ENCODE peak calls at places on chromosomes 1 and 21, in ten cellular contexts. T, B, R, D, G, P, O, V, C and J are unnamed samples.

GRCh38 chr1:25645641-25646400 is 29.2 kb downstream of the MAN1C1 start:
- DNase-seq in T (no peak), B (no peak), R (no peak), D (no peak), G (peak), P (no peak), O (no peak), V (no peak), C (no peak), J (no peak)

GRCh38 chr1:159799446-159799985 is 2.6 kb upstream of the FCRL6 start:
- DNase-seq in T (no peak), B (no peak), R (no peak), D (no peak), G (no peak), P (no peak), O (no peak), V (no peak), C (no peak), J (no peak)

GRCh38 chr1:117598489-117598888 is 7.4 kb upstream of the TENT5C start:
- DNase-seq in T (no peak), B (no peak), R (no peak), D (no peak), G (no peak), P (no peak), O (no peak), V (no peak), C (no peak), J (no peak)

GRCh38 chr1:156591432-156592157 is at the start of gene NAXE:
- DNase-seq in T (peak), B (peak), R (peak), D (peak), G (peak), P (peak), O (no peak), V (no peak), C (peak), J (no peak)

GRCh38 chr1:152162826-152163463 is 3.9 kb upstream of the RPTN start:
- DNase-seq in T (peak), B (peak), R (no peak), D (peak), G (no peak), P (no peak), O (peak), V (no peak), C (no peak), J (no peak)

GRCh38 chr1:112954059-112954458 is 1.9 kb downstream of the SLC16A1 start:
- DNase-seq in T (no peak), B (no peak), R (no peak), D (no peak), G (no peak), P (no peak), O (no peak), V (no peak), C (no peak), J (no peak)

GRCh38 chr1:9852410-9853301 is 28.9 kb upstream of the CLSTN1 start:
- DNase-seq in T (peak), B (peak), R (no peak), D (no peak), G (peak), P (no peak), O (no peak), V (no peak), C (no peak), J (no peak)

GRCh38 chr21:18245493-18245967 is 897 bp downstream of the CHODL start:
- DNase-seq in T (no peak), B (no peak), R (no peak), D (no peak), G (no peak), P (no peak), O (no peak), V (no peak), C (no peak), J (no peak)

GRCh38 chr21:34915364-34915834 is 133.7 kb downstream of the RUNX1 start:
- DNase-seq in T (peak), B (peak), R (no peak), D (peak), G (no peak), P (no peak), O (peak), V (no peak), C (no peak), J (no peak)

GRCh38 chr1:148307583-148308185 is 155.6 kb upstream of the NBPF11 start:
- DNase-seq in T (no peak), B (no peak), R (no peak), D (no peak), G (no peak), P (peak), O (no peak), V (no peak), C (peak), J (no peak)

GRCh38 chr1:28056129-28056925 is 32.1 kb downstream of the EYA3 start:
- DNase-seq in T (no peak), B (no peak), R (no peak), D (peak), G (no peak), P (peak), O (no peak), V (no peak), C (no peak), J (no peak)

GRCh38 chr1:110292327-110292741 is 46.8 kb upstream of the RBM15 start:
- DNase-seq in T (no peak), B (no peak), R (no peak), D (peak), G (no peak), P (peak), O (peak), V (no peak), C (no peak), J (no peak)

GRCh38 chr1:149942207-149942606 is 5.5 kb upstream of the MTMR11 start:
- DNase-seq in T (peak), B (peak), R (no peak), D (peak), G (no peak), P (no peak), O (no peak), V (no peak), C (no peak), J (no peak)

GRCh38 chr1:1020000-1020404 is at the start of gene AGRN:
- DNase-seq in T (no peak), B (no peak), R (no peak), D (no peak), G (no peak), P (peak), O (no peak), V (no peak), C (no peak), J (no peak)

GRCh38 chr1:21944261-21945074 is 7.4 kb upstream of the HSPG2 start:
- DNase-seq in T (no peak), B (peak), R (no peak), D (no peak), G (no peak), P (no peak), O (no peak), V (no peak), C (no peak), J (no peak)

GRCh38 chr1:65059930-65060538 is 88.0 kb upstream of the AK4 start:
- DNase-seq in T (peak), B (peak), R (no peak), D (peak), G (no peak), P (peak), O (peak), V (no peak), C (no peak), J (no peak)

GRCh38 chr1:61842863-61843514 is 100.7 kb downstream of the PATJ start:
- DNase-seq in T (peak), B (peak), R (no peak), D (no peak), G (no peak), P (no peak), O (no peak), V (no peak), C (no peak), J (no peak)

GRCh38 chr1:237016626-237017025 is 12.4 kb upstream of the MT1HL1 start:
- DNase-seq in T (no peak), B (no peak), R (no peak), D (no peak), G (no peak), P (no peak), O (no peak), V (no peak), C (no peak), J (no peak)

GRCh38 chr1:200346744-200347143 is 63.1 kb downstream of the ZNF281 start:
- DNase-seq in T (no peak), B (peak), R (no peak), D (no peak), G (no peak), P (peak), O (no peak), V (no peak), C (no peak), J (no peak)

GRCh38 chr1:31855038-31855845 is 39.4 kb upstream of the SPOCD1 start:
- DNase-seq in T (peak), B (peak), R (peak), D (peak), G (no peak), P (no peak), O (peak), V (peak), C (no peak), J (no peak)

GRCh38 chr1:22487781-22488180 is 36.1 kb downstream of the ZBTB40 start:
- DNase-seq in T (peak), B (peak), R (no peak), D (no peak), G (no peak), P (no peak), O (no peak), V (no peak), C (no peak), J (no peak)

GRCh38 chr1:36664564-36665287 is 182.0 kb upstream of the CSF3R start:
- DNase-seq in T (no peak), B (no peak), R (no peak), D (no peak), G (no peak), P (no peak), O (peak), V (no peak), C (no peak), J (no peak)

GRCh38 chr1:222592171-222592570 is 2.4 kb upstream of the TAF1A start:
- DNase-seq in T (no peak), B (no peak), R (no peak), D (peak), G (no peak), P (no peak), O (no peak), V (no peak), C (no peak), J (no peak)

GRCh38 chr1:63701187-63701586 is 72.6 kb upstream of the ROR1 start:
- DNase-seq in T (no peak), B (no peak), R (no peak), D (no peak), G (no peak), P (no peak), O (peak), V (no peak), C (no peak), J (no peak)

GRCh38 chr1:245645894-245646293 is 491.1 kb downstream of the KIF26B start:
- DNase-seq in T (no peak), B (no peak), R (no peak), D (no peak), G (no peak), P (no peak), O (no peak), V (no peak), C (no peak), J (peak)

GRCh38 chr1:20724364-20725188 is 6.8 kb upstream of the KIF17 start:
- DNase-seq in T (no peak), B (no peak), R (no peak), D (no peak), G (no peak), P (no peak), O (no peak), V (no peak), C (no peak), J (no peak)

GRCh38 chr1:68232354-68233148 is at the start of gene WLS:
- DNase-seq in T (peak), B (peak), R (peak), D (peak), G (peak), P (no peak), O (no peak), V (peak), C (peak), J (no peak)

GRCh38 chr1:157622471-157622870 is 24.6 kb upstream of the FCRL4 start:
- DNase-seq in T (no peak), B (no peak), R (no peak), D (no peak), G (no peak), P (no peak), O (no peak), V (no peak), C (no peak), J (no peak)

GRCh38 chr1:236502972-236503639 is 20.7 kb upstream of the LGALS8 start:
- DNase-seq in T (peak), B (peak), R (peak), D (peak), G (no peak), P (peak), O (peak), V (peak), C (peak), J (no peak)

GRCh38 chr1:55694297-55694696 is 479.1 kb upstream of the USP24 start:
- DNase-seq in T (no peak), B (peak), R (no peak), D (peak), G (no peak), P (no peak), O (peak), V (no peak), C (no peak), J (no peak)

GRCh38 chr1:7117599-7118281 is 332.5 kb downstream of the CAMTA1 start:
- DNase-seq in T (peak), B (peak), R (no peak), D (peak), G (no peak), P (peak), O (peak), V (peak), C (no peak), J (no peak)

GRCh38 chr1:165580931-165581871 is 37.4 kb downstream of the LRRC52 start:
- DNase-seq in T (no peak), B (no peak), R (no peak), D (peak), G (no peak), P (no peak), O (no peak), V (no peak), C (no peak), J (no peak)

GRCh38 chr1:205648212-205648910 is 16.6 kb upstream of the ELK4 start:
- DNase-seq in T (no peak), B (no peak), R (no peak), D (no peak), G (no peak), P (no peak), O (no peak), V (no peak), C (no peak), J (no peak)

GRCh38 chr1:226308166-226308722 is 720 bp downstream of the LIN9 start:
- DNase-seq in T (no peak), B (no peak), R (peak), D (no peak), G (no peak), P (no peak), O (no peak), V (no peak), C (no peak), J (no peak)

GRCh38 chr21:17602874-17603273 is 9.8 kb downstream of the BTG3 start:
- DNase-seq in T (peak), B (peak), R (no peak), D (peak), G (no peak), P (no peak), O (peak), V (no peak), C (no peak), J (no peak)

DNA sequence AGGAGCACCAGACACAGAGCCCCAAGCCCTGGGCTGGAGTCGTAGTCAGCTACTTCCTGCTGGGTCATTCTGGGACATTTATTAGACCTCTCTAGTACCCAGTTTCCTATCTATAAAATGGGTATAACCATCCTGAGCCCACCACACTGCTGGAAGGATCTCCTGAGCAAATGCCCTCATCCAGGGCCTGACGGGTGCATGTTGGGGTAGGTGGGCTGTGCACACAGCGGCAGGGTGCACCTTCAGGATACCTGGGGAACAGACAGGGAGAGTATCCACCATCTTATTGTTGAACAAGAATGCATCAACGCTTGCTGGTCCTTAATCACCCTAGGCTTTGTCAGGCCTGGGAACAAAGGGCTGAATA is 191.0 kb downstream of the HIVEP3 start:
- DNase-seq in T (no peak), B (no peak), R (no peak), D (no peak), G (no peak), P (no peak), O (no peak), V (no peak), C (no peak), J (no peak)
- H3K4me3 ChIP-seq in T (no peak), B (no peak), R (no peak), D (no peak), G (no peak), P (peak), O (no peak), V (no peak), C (no peak), J (no peak)

GRCh38 chr1:247043406-247043805 is 35.2 kb downstream of the ZNF670 start:
- DNase-seq in T (no peak), B (no peak), R (no peak), D (no peak), G (no peak), P (no peak), O (no peak), V (no peak), C (no peak), J (no peak)
- TF ChIP-seq CTCF in T (no peak), B (no peak), R (no peak), D (no peak), G (peak), P (no peak), O (no peak), V (no peak), C (no peak), J (no peak)

DNA sequence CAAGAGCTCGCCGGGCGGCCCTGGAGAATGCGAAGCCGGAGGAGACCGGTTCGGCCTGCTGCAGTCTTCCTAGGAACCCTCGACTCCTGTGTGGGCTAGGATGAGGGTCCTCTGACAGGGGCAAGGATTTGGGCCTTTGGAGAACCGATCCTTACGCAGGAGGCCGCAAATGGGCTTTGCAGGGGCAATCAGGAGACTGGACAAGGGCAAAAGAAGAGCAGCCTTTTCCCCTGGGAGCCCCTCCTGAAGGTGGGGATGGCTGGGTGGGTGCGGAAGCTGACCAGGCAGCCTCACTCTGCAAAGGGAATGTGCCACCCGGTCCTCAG is 111.6 kb downstream of the NAV1 start:
- DNase-seq in T (no peak), B (no peak), R (no peak), D (no peak), G (no peak), P (no peak), O (no peak), V (no peak), C (no peak), J (no peak)
- H3K4me3 ChIP-seq in T (peak), B (peak), R (peak), D (peak), G (peak), P (no peak), O (no peak), V (peak), C (peak), J (no peak)

DNA sequence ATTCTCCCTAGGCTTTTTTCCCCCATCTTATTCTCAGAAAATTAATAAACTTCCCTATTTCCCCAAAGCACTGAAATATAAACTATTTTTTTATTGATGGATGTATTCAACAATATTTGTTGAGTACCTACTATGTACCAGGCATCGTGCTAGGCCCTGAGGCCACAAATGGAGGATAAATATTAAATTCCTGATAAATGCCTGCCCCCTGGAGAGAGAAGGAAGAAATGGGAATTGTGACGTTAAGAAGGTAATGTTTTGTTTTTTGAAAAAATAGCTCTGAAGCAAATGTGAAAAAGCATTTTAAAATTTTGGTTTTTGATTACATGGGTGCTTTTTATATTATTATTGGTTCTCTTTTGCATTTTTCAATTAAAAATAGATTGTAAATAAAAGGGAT is 60.5 kb upstream of the DPT start:
- DNase-seq in T (no peak), B (no peak), R (no peak), D (no peak), G (no peak), P (no peak), O (no peak), V (no peak), C (no peak), J (no peak)
- TF ChIP-seq CTCF in T (no peak), B (no peak), R (no peak), D (no peak), G (no peak), P (no peak), O (no peak), V (peak), C (no peak), J (no peak)

GRCh38 chr1:182601926-182602325 is 2.3 kb downstream of the RGS16 start:
- DNase-seq in T (no peak), B (no peak), R (no peak), D (no peak), G (no peak), P (no peak), O (no peak), V (no peak), C (no peak), J (no peak)
- H3K4me3 ChIP-seq in T (no peak), B (no peak), R (no peak), D (no peak), G (no peak), P (peak), O (no peak), V (peak), C (no peak), J (peak)

GRCh38 chr1:3417082-3417728 is 37.3 kb upstream of the ARHGEF16 start:
- DNase-seq in T (no peak), B (no peak), R (no peak), D (no peak), G (no peak), P (peak), O (no peak), V (no peak), C (no peak), J (no peak)
- TF ChIP-seq CTCF in T (peak), B (peak), R (peak), D (peak), G (no peak), P (peak), O (peak), V (peak), C (no peak), J (peak)

DNA sequence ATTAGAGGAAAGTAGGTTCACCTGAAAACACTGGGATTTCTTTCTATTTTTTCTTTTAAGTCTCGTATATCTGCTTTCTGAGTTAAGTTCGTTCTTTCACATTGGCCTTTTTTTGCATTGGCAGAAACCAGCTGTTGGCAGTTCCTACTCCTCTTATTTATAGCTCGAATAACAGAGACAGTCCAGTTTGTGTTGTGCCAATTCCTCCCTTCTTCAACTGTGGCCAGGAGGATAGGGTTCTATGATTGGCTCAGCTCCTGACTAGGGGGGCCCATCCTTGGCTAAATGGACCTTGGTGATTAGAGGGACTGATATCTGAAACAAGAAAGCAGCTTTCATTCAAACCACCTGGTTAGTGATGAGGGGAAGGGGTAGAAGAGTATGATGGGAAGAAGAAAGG is 115.8 kb downstream of the RPS6KC1 start:
- DNase-seq in T (no peak), B (no peak), R (no peak), D (no peak), G (no peak), P (no peak), O (no peak), V (no peak), C (no peak), J (no peak)
- H3K4me3 ChIP-seq in T (no peak), B (no peak), R (no peak), D (no peak), G (no peak), P (no peak), O (no peak), V (no peak), C (no peak), J (no peak)

GRCh38 chr1:34277150-34277549 is 100.4 kb downstream of the C1orf94 start:
- DNase-seq in T (no peak), B (no peak), R (no peak), D (no peak), G (no peak), P (no peak), O (no peak), V (no peak), C (no peak), J (no peak)
- TF ChIP-seq CTCF in T (no peak), B (no peak), R (no peak), D (no peak), G (no peak), P (no peak), O (no peak), V (no peak), C (no peak), J (no peak)